ENCODE peak calls at places on chromosomes 7 and 10, in six cellular contexts. H, S, D, W, O and F are unnamed samples.

GRCh38 chr7:87926581-87927461 is 7.2 kb upstream of the ADAM22 start:
- DNase-seq in H (peak), S (peak), D (no peak), W (peak), O (no peak), F (no peak)

GRCh38 chr10:11874568-11875182 is 51.5 kb downstream of the PROSER2 start:
- DNase-seq in H (peak), S (peak), D (no peak), W (peak), O (no peak), F (peak)

GRCh38 chr10:131172433-131172832 is 139.1 kb downstream of the TCERG1L start:
- DNase-seq in H (no peak), S (no peak), D (no peak), W (no peak), O (no peak), F (no peak)

GRCh38 chr7:95630702-95631458 is 34.6 kb upstream of the PDK4 start:
- DNase-seq in H (no peak), S (no peak), D (no peak), W (no peak), O (no peak), F (no peak)

GRCh38 chr7:27652518-27652917 is 10.2 kb downstream of the HIBADH start:
- DNase-seq in H (no peak), S (no peak), D (no peak), W (peak), O (no peak), F (no peak)

GRCh38 chr10:133241501-133242205 is 4.0 kb downstream of the VENTX start:
- DNase-seq in H (no peak), S (peak), D (no peak), W (no peak), O (no peak), F (no peak)

GRCh38 chr7:69349291-69349690 is 249.0 kb upstream of the AUTS2 start:
- DNase-seq in H (no peak), S (no peak), D (no peak), W (no peak), O (no peak), F (no peak)

GRCh38 chr7:13724631-13725566 is 264.6 kb downstream of the ETV1 start:
- DNase-seq in H (no peak), S (no peak), D (no peak), W (no peak), O (no peak), F (no peak)

GRCh38 chr7:43648725-43649406 is 66.0 kb downstream of the STK17A start:
- DNase-seq in H (peak), S (peak), D (peak), W (no peak), O (peak), F (no peak)

GRCh38 chr7:6436385-6436685 is 11.4 kb downstream of the DAGLB start:
- DNase-seq in H (no peak), S (no peak), D (no peak), W (no peak), O (no peak), F (no peak)

GRCh38 chr7:67671006-67671405 is 674.4 kb downstream of the TYW1 start:
- DNase-seq in H (no peak), S (no peak), D (no peak), W (no peak), O (no peak), F (no peak)

GRCh38 chr7:269721-270120 is 20.2 kb upstream of the FOXL3 start:
- DNase-seq in H (no peak), S (no peak), D (no peak), W (no peak), O (no peak), F (no peak)

GRCh38 chr7:116546916-116547315 is 22.1 kb downstream of the CAV1 start:
- DNase-seq in H (no peak), S (no peak), D (no peak), W (no peak), O (no peak), F (no peak)

GRCh38 chr7:4479367-4480039 is 202.6 kb upstream of the FOXK1 start:
- DNase-seq in H (peak), S (peak), D (no peak), W (peak), O (no peak), F (no peak)

GRCh38 chr10:132947843-132948242 is 5.5 kb upstream of the CFAP46 start:
- DNase-seq in H (no peak), S (no peak), D (no peak), W (no peak), O (no peak), F (no peak)

GRCh38 chr7:111392976-111393762 is 169.1 kb downstream of the IMMP2L start:
- DNase-seq in H (no peak), S (no peak), D (no peak), W (peak), O (no peak), F (no peak)

GRCh38 chr10:109277456-109277855 is 645.9 kb downstream of the XPNPEP1 start:
- DNase-seq in H (no peak), S (no peak), D (no peak), W (no peak), O (no peak), F (no peak)

GRCh38 chr10:88270871-88271713 is 312.0 kb downstream of the RNLS start:
- DNase-seq in H (no peak), S (peak), D (no peak), W (no peak), O (no peak), F (no peak)

GRCh38 chr7:133185512-133185911 is 67.4 kb upstream of the EXOC4 start:
- DNase-seq in H (no peak), S (no peak), D (no peak), W (no peak), O (no peak), F (no peak)

GRCh38 chr10:29243750-29244149 is 45.1 kb upstream of the LYZL1 start:
- DNase-seq in H (peak), S (no peak), D (no peak), W (peak), O (no peak), F (no peak)
- TF ChIP-seq CTCF in H (no peak), S (peak), D (no peak), W (peak), O (peak), F (peak)

GRCh38 chr10:3526721-3527120 is 258.3 kb downstream of the KLF6 start:
- DNase-seq in H (no peak), S (no peak), D (no peak), W (no peak), O (peak), F (no peak)

GRCh38 chr10:3523309-3524050 is 261.5 kb downstream of the KLF6 start:
- DNase-seq in H (no peak), S (peak), D (no peak), W (no peak), O (no peak), F (no peak)

GRCh38 chr10:3525832-3526449 is 259.1 kb downstream of the KLF6 start:
- DNase-seq in H (peak), S (no peak), D (no peak), W (no peak), O (peak), F (peak)

GRCh38 chr10:3527144-3527543 is 257.9 kb downstream of the KLF6 start:
- DNase-seq in H (no peak), S (no peak), D (no peak), W (no peak), O (no peak), F (no peak)

DNA sequence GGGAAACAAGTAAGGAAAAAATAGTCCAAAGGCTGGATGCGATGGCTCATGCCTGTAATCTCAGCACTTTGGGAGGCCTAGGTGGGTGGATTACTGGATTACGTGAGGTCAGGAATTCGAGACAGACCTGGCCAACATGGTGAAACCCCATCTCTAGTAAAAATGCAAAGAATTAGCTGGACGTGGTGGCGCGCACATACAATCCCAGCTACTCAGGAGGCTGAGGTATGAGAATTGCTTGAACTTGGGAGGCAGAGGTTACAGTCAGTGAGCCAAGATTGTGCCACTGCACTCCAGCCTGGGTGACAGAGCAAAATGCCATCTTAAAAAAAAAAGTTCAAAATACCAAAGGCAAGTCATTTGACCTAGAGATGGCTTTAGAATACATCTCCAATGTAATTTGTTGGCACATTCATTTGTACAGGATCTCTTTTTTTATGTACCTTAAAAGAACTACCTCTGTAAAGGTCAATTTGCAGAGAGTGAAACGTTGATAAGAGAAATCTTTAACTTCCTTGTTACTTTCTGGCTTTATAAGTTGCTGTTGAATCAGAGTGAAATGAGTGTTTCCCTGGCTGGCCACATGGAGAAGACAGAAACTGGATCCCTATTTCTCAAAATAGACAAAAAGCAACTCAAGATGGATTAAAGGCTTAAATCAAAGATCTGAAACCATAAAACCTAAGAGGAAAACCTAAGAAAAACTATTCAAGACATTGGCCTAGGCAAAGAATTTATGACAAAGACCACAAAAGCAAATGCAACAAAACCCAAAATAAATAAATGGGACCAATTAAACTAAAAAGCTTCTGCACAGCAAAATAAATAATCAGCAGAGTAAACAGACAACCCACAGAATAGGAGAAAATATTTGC is 260.7 kb downstream of the KLF6 start:
- DNase-seq in H (peak), S (no peak), D (no peak), W (no peak), O (no peak), F (no peak)
- TF ChIP-seq CTCF in H (no peak), S (no peak), D (no peak), W (no peak), O (peak), F (no peak)

GRCh38 chr7:24721378-24722030 is 35.8 kb downstream of the GSDME start:
- DNase-seq in H (no peak), S (no peak), D (no peak), W (peak), O (no peak), F (no peak)
- TF ChIP-seq CTCF in H (no peak), S (no peak), D (no peak), W (no peak), O (no peak), F (no peak)

GRCh38 chr10:123236122-123236521 is 81.9 kb downstream of the BUB3 start:
- DNase-seq in H (no peak), S (peak), D (no peak), W (peak), O (no peak), F (no peak)
- TF ChIP-seq CTCF in H (no peak), S (peak), D (no peak), W (peak), O (no peak), F (no peak)